ENCODE peak calls at places on chromosome 18, in four cellular contexts. One of them, this sample, is unnamed.

GRCh38 chr18:77608807-77609206 is 359.2 kb downstream of the GALR1 start:
- DNase-seq in nephron progenitor cell: no peak
- DNase-seq in non-pigmented ciliary epithelial cell: no peak
- DNase-seq in left cardiac atrium: no peak
- DNase-seq in this sample: no peak

GRCh38 chr18:34694611-34695165 is 15.4 kb upstream of the DTNA start:
- DNase-seq in left cardiac atrium: no peak
- DNase-seq in nephron progenitor cell: no peak
- DNase-seq in non-pigmented ciliary epithelial cell: no peak
- DNase-seq in this sample: no peak

GRCh38 chr18:57930476-57930875 is 113.5 kb upstream of the NEDD4L start:
- DNase-seq in non-pigmented ciliary epithelial cell: no peak
- DNase-seq in left cardiac atrium: no peak
- DNase-seq in nephron progenitor cell: no peak
- DNase-seq in this sample: no peak

GRCh38 chr18:45974088-45974536 is 7.0 kb upstream of the EPG5 start:
- DNase-seq in non-pigmented ciliary epithelial cell: no peak
- DNase-seq in nephron progenitor cell: peak
- DNase-seq in left cardiac atrium: peak
- DNase-seq in this sample: peak

GRCh38 chr18:58866261-58867232 is 1.9 kb downstream of the ZNF532 start:
- DNase-seq in left cardiac atrium: no peak
- DNase-seq in nephron progenitor cell: no peak
- DNase-seq in non-pigmented ciliary epithelial cell: no peak
- DNase-seq in this sample: no peak

GRCh38 chr18:36680042-36680441 is 148.8 kb downstream of the TPGS2 start:
- DNase-seq in left cardiac atrium: no peak
- DNase-seq in nephron progenitor cell: no peak
- DNase-seq in non-pigmented ciliary epithelial cell: no peak
- DNase-seq in this sample: no peak

GRCh38 chr18:49447810-49448745 is 12.4 kb downstream of the DYM start:
- DNase-seq in nephron progenitor cell: peak
- DNase-seq in non-pigmented ciliary epithelial cell: no peak
- DNase-seq in left cardiac atrium: no peak
- DNase-seq in this sample: peak

GRCh38 chr18:72232611-72233010 is 311.5 kb downstream of the CBLN2 start:
- DNase-seq in left cardiac atrium: no peak
- DNase-seq in non-pigmented ciliary epithelial cell: no peak
- DNase-seq in nephron progenitor cell: no peak
- DNase-seq in this sample: no peak

GRCh38 chr18:77815666-77816338 is 566.2 kb downstream of the GALR1 start:
- DNase-seq in left cardiac atrium: no peak
- DNase-seq in nephron progenitor cell: no peak
- DNase-seq in non-pigmented ciliary epithelial cell: no peak
- DNase-seq in this sample: no peak

GRCh38 chr18:6414723-6415362 is at the start of gene L3MBTL4:
- DNase-seq in nephron progenitor cell: peak
- DNase-seq in left cardiac atrium: peak
- DNase-seq in non-pigmented ciliary epithelial cell: no peak
- DNase-seq in this sample: no peak

GRCh38 chr18:36658611-36659010 is 170.2 kb downstream of the TPGS2 start:
- DNase-seq in non-pigmented ciliary epithelial cell: no peak
- DNase-seq in nephron progenitor cell: no peak
- DNase-seq in left cardiac atrium: no peak
- DNase-seq in this sample: no peak

GRCh38 chr18:49584431-49584830 is 22.6 kb downstream of the LIPG start:
- DNase-seq in left cardiac atrium: no peak
- DNase-seq in nephron progenitor cell: no peak
- DNase-seq in non-pigmented ciliary epithelial cell: no peak
- DNase-seq in this sample: no peak

This sample was measured in LNCaP clone FGC.